ENCODE peak calls at places on chromosomes 5 and 9, in eight cellular contexts. L is HEK293T; A is GM12878; K is central memory CD4-positive, alpha-beta T cell; M is activated naive CD4-positive, alpha-beta T cell treated with anti-CD3 and anti-CD28 coated beads for 36 hours; V is endodermal cell; Z is stimulated activated CD4-positive, alpha-beta T cell treated with anti-CD3 and anti-CD28 coated beads, Interleukin-15, amount 100 ng/mL, for 24 hours; Q is spleen. G is an unnamed sample.

GRCh38 chr5:116303810-116304209 is 219.0 kb downstream of the COMMD10 start:
- DNase-seq in A (no peak), L (no peak), Q (no peak), V (no peak), Z (no peak), K (no peak), M (no peak), G (no peak)

GRCh38 chr9:11946521-11946920 is 746.7 kb upstream of the TYRP1 start:
- DNase-seq in Z (no peak), V (no peak), M (no peak), Q (no peak), A (no peak), K (no peak), L (no peak), G (no peak)

GRCh38 chr5:84494453-84494852 is 109.8 kb upstream of the EDIL3 start:
- DNase-seq in V (no peak), K (no peak), L (no peak), M (no peak), Z (no peak), Q (no peak), A (no peak), G (no peak)

GRCh38 chr5:6399978-6400910 is 21.9 kb upstream of the MED10 start:
- DNase-seq in V (peak; percentile 29), M (no peak), Q (no peak), Z (no peak), A (no peak), K (no peak), L (no peak), G (no peak)

GRCh38 chr9:16154570-16155078 is 601.8 kb downstream of the CCDC171 start:
- DNase-seq in V (peak; percentile 93), L (peak; percentile 63), Z (peak; percentile 64), M (peak; percentile 64), Q (no peak), K (no peak), A (no peak), G (no peak)

GRCh38 chr5:132476853-132477729 is 13.5 kb downstream of the IRF1 start:
- DNase-seq in Z (no peak), V (peak; percentile 60), Q (peak; percentile 80), M (peak; percentile 3), A (no peak), K (no peak), L (no peak), G (no peak)

GRCh38 chr9:13033959-13034695 is 245.4 kb downstream of the MPDZ start:
- DNase-seq in A (no peak), K (no peak), M (peak; percentile 33), V (peak; percentile 91), Q (no peak), Z (peak; percentile 3), L (peak; percentile 65), G (peak; percentile 25)

GRCh38 chr5:166713281-166713680 is 1578.2 kb upstream of the WWC1 start:
- DNase-seq in K (no peak), V (no peak), Q (no peak), Z (no peak), L (no peak), M (no peak), A (no peak), G (no peak)

G was measured in MV-4-11.